ENCODE peak calls at places on chromosomes 3 and 15, in four cellular contexts. O, K, I and W are unnamed samples.

GRCh38 chr3:9809239-9809614 is 835 bp upstream of the TTLL3 start:
- DNase-seq in K (peak; percentile 69), O (no peak), I (no peak), W (peak; percentile 40)

GRCh38 chr3:136366289-136366688 is 116.1 kb downstream of the PCCB start:
- DNase-seq in I (no peak), O (no peak), K (no peak), W (no peak)

GRCh38 chr15:62594017-62594416 is 428.9 kb upstream of the C2CD4B start:
- DNase-seq in O (no peak), I (no peak), K (no peak), W (no peak)

GRCh38 chr3:138089091-138089490 is 26.3 kb downstream of the DZIP1L start:
- DNase-seq in I (no peak), O (no peak), K (no peak), W (no peak)

GRCh38 chr15:59401810-59402569 is 29.3 kb upstream of the MYO1E start:
- DNase-seq in O (no peak), I (peak; percentile 33), K (peak; percentile 50), W (no peak)

GRCh38 chr3:8741581-8742355 is 8.2 kb downstream of the CAV3 start:
- DNase-seq in I (no peak), K (no peak), O (no peak), W (no peak)

GRCh38 chr15:66411190-66411589 is 24.5 kb downstream of the MAP2K1 start:
- DNase-seq in O (no peak), I (no peak), K (no peak), W (no peak)

GRCh38 chr15:52652984-52653383 is 26.2 kb downstream of the ATOSA start:
- DNase-seq in O (no peak), K (peak; percentile 41), I (no peak), W (no peak)